ENCODE peak calls at places on chromosomes 12 and 14, in four cellular contexts. I is NCI-H2029 treated with DMSO at 0.1 percent for 48 hours, B is gastrocnemius medialis, G is NB4. P is an unnamed sample.

GRCh38 chr12:107347261-107347660 is 253.9 kb upstream of the CRY1 start:
- DNase-seq in I (no peak), B (no peak), G (no peak), P (no peak)

GRCh38 chr12:27179399-27180214 is 64.5 kb upstream of the STK38L start:
- DNase-seq in I (peak; percentile 74), B (no peak), G (peak; percentile 96), P (no peak)

GRCh38 chr12:132449565-132450390 is 40.2 kb upstream of the FBRSL1 start:
- DNase-seq in G (no peak), I (no peak), B (no peak), P (no peak)

GRCh38 chr12:94091624-94092023 is 56.8 kb upstream of the PLXNC1 start:
- DNase-seq in I (no peak), G (no peak), B (no peak), P (no peak)

GRCh38 chr12:16607895-16608294 is 1.9 kb upstream of the LMO3 start:
- DNase-seq in B (no peak), I (no peak), G (no peak), P (no peak)

GRCh38 chr14:91154851-91155625 is 41.2 kb downstream of the DGLUCY start:
- DNase-seq in B (peak; percentile 62), I (peak; percentile 52), G (peak; percentile 61), P (peak; percentile 68)

GRCh38 chr12:108589028-108589839 is 8.7 kb downstream of the TMEM119 start:
- DNase-seq in G (peak; percentile 36), B (no peak), I (no peak), P (no peak)

GRCh38 chr14:69137456-69138188 is 15.3 kb downstream of the DCAF5 start:
- DNase-seq in B (no peak), G (no peak), I (no peak), P (no peak)

GRCh38 chr14:69554500-69554899 is 20.2 kb downstream of the CCDC177 start:
- DNase-seq in I (no peak), G (no peak), B (no peak), P (no peak)

GRCh38 chr14:95620659-95621059 is 65.6 kb upstream of the TCL1B start:
- DNase-seq in G (no peak), B (no peak), I (peak; percentile 25), P (no peak)

GRCh38 chr14:105317546-105317945 is 3.0 kb downstream of the PACS2 start:
- DNase-seq in G (no peak), I (no peak), B (no peak), P (peak; percentile 49)

GRCh38 chr14:99260652-99261551 is 11.1 kb downstream of the BCL11B start:
- DNase-seq in B (no peak), I (no peak), G (no peak), P (no peak)

GRCh38 chr12:76190249-76190648 is 105.8 kb upstream of the NAP1L1 start:
- DNase-seq in G (no peak), B (no peak), I (no peak), P (no peak)

GRCh38 chr12:111409403-111410228 is 3.9 kb downstream of the SH2B3 start:
- DNase-seq in B (peak; percentile 35), G (peak; percentile 100), I (no peak), P (peak; percentile 87)

GRCh38 chr12:57896437-57897201 is 44.7 kb upstream of the ATP23 start:
- DNase-seq in G (no peak), B (peak; percentile 81), I (peak; percentile 29), P (peak; percentile 85)

GRCh38 chr14:87097021-87097420 is 896.0 kb downstream of the GALC start:
- DNase-seq in I (no peak), G (no peak), B (no peak), P (no peak)

GRCh38 chr14:104876251-104876699 is 11.2 kb downstream of the CEP170B start:
- DNase-seq in G (peak; percentile 43), B (peak; percentile 28), I (no peak), P (peak; percentile 18)